ENCODE peak calls at places on chromosome 19, in nine cellular contexts. U is activated T-cell treated with anti-CD3 and anti-CD28 coated beads for 24 hours; Q is stimulated activated naive CD4-positive, alpha-beta T cell; J is occipital lobe; G is C1 segment of cervical spinal cord; F is NCI-H1092; B is pancreas; D is LHCN-M2; I is putamen. Z is an unnamed sample.

GRCh38 chr19:53549354-53549753 is 11.4 kb downstream of the ZNF331 start:
- DNase-seq in B (no peak), F (no peak), U (no peak), J (no peak), Q (no peak), I (peak; percentile 26), D (peak; percentile 73), G (no peak), Z (peak; percentile 28)

GRCh38 chr19:43439183-43440063 is 24.7 kb downstream of the TEX101 start:
- DNase-seq in B (no peak), U (no peak), F (no peak), J (no peak), G (no peak), Q (peak; percentile 45), D (peak; percentile 48), I (no peak), Z (no peak)

GRCh38 chr19:35755550-35756371 is 1.1 kb downstream of the HSPB6 start:
- DNase-seq in U (peak; percentile 46), F (no peak), D (no peak), B (no peak), J (no peak), I (no peak), Q (peak; percentile 36), G (no peak), Z (peak; percentile 26)

GRCh38 chr19:40739030-40739839 is 11.0 kb downstream of the ACTMAP start:
- DNase-seq in U (no peak), B (no peak), J (no peak), G (no peak), F (no peak), Q (no peak), D (no peak), I (no peak), Z (no peak)

GRCh38 chr19:53538378-53539109 is 599 bp downstream of the ZNF331 start:
- DNase-seq in F (no peak), I (no peak), Q (peak; percentile 33), G (no peak), D (no peak), B (no peak), J (no peak), U (no peak), Z (no peak)

GRCh38 chr19:47719047-47719885 is 6.0 kb downstream of the EHD2 start:
- DNase-seq in B (peak; percentile 71), U (no peak), J (peak; percentile 58), F (no peak), Q (no peak), I (peak; percentile 42), D (peak; percentile 99), G (peak; percentile 78), Z (peak; percentile 85)

GRCh38 chr19:33440241-33440640 is 66.7 kb downstream of the CEBPG start:
- DNase-seq in B (peak; percentile 13), D (no peak), J (no peak), F (no peak), U (no peak), I (no peak), Q (no peak), G (no peak), Z (no peak)

GRCh38 chr19:18322318-18322758 is 538 bp downstream of the LSM4 start:
- DNase-seq in U (no peak), G (no peak), J (no peak), I (no peak), B (no peak), F (no peak), Q (peak; percentile 4), D (peak; percentile 71), Z (peak; percentile 64)

Z was measured in brain microvascular endothelial cell.